ENCODE peak calls at places on chromosome 2, in eight cellular contexts. One of them, this sample, is unnamed.

GRCh38 chr2:207205173-207205957 is 39.6 kb upstream of the KLF7 start:
- DNase-seq in PC-3: no peak
- DNase-seq in body of pancreas: no peak
- DNase-seq in cardiac muscle cell: no peak
- DNase-seq in transverse colon: no peak
- DNase-seq in CD8-positive, alpha-beta T cell: no peak
- DNase-seq in esophagus muscularis mucosa: no peak
- DNase-seq in naive thymus-derived CD4-positive, alpha-beta T cell: no peak
- DNase-seq in this sample: no peak

GRCh38 chr2:32159678-32160077 is 6.0 kb upstream of the SLC30A6 start:
- DNase-seq in transverse colon: no peak
- DNase-seq in naive thymus-derived CD4-positive, alpha-beta T cell: no peak
- DNase-seq in cardiac muscle cell: no peak
- DNase-seq in esophagus muscularis mucosa: no peak
- DNase-seq in body of pancreas: no peak
- DNase-seq in PC-3: no peak
- DNase-seq in CD8-positive, alpha-beta T cell: no peak
- DNase-seq in this sample: no peak

GRCh38 chr2:64212801-64213321 is 68.6 kb upstream of the PELI1 start:
- DNase-seq in PC-3: no peak
- DNase-seq in cardiac muscle cell: peak; percentile 73
- DNase-seq in naive thymus-derived CD4-positive, alpha-beta T cell: no peak
- DNase-seq in CD8-positive, alpha-beta T cell: no peak
- DNase-seq in body of pancreas: no peak
- DNase-seq in esophagus muscularis mucosa: no peak
- DNase-seq in transverse colon: no peak
- DNase-seq in this sample: no peak

GRCh38 chr2:237483018-237483731 is 3.9 kb upstream of the MLPH start:
- DNase-seq in esophagus muscularis mucosa: no peak
- DNase-seq in cardiac muscle cell: peak; percentile 57
- DNase-seq in transverse colon: peak; percentile 52
- DNase-seq in CD8-positive, alpha-beta T cell: no peak
- DNase-seq in body of pancreas: peak; percentile 54
- DNase-seq in naive thymus-derived CD4-positive, alpha-beta T cell: no peak
- DNase-seq in PC-3: peak; percentile 85
- DNase-seq in this sample: no peak

GRCh38 chr2:219642064-219642444 is 14.6 kb downstream of the SLC4A3 start:
- DNase-seq in CD8-positive, alpha-beta T cell: no peak
- DNase-seq in esophagus muscularis mucosa: no peak
- DNase-seq in transverse colon: no peak
- DNase-seq in naive thymus-derived CD4-positive, alpha-beta T cell: no peak
- DNase-seq in body of pancreas: no peak
- DNase-seq in cardiac muscle cell: no peak
- DNase-seq in PC-3: no peak
- DNase-seq in this sample: no peak

GRCh38 chr2:110904410-110905148 is 172.2 kb downstream of the ACOXL start:
- DNase-seq in body of pancreas: no peak
- DNase-seq in cardiac muscle cell: no peak
- DNase-seq in esophagus muscularis mucosa: peak; percentile 79
- DNase-seq in CD8-positive, alpha-beta T cell: no peak
- DNase-seq in naive thymus-derived CD4-positive, alpha-beta T cell: no peak
- DNase-seq in PC-3: no peak
- DNase-seq in transverse colon: no peak
- DNase-seq in this sample: no peak

GRCh38 chr2:165294912-165295311 is 55.7 kb downstream of the SCN2A start:
- DNase-seq in CD8-positive, alpha-beta T cell: no peak
- DNase-seq in esophagus muscularis mucosa: no peak
- DNase-seq in transverse colon: no peak
- DNase-seq in body of pancreas: no peak
- DNase-seq in PC-3: no peak
- DNase-seq in naive thymus-derived CD4-positive, alpha-beta T cell: no peak
- DNase-seq in cardiac muscle cell: no peak
- DNase-seq in this sample: no peak

GRCh38 chr2:121321476-121321875 is 36.5 kb upstream of the TFCP2L1 start:
- DNase-seq in naive thymus-derived CD4-positive, alpha-beta T cell: no peak
- DNase-seq in body of pancreas: no peak
- DNase-seq in CD8-positive, alpha-beta T cell: no peak
- DNase-seq in transverse colon: no peak
- DNase-seq in cardiac muscle cell: no peak
- DNase-seq in PC-3: no peak
- DNase-seq in esophagus muscularis mucosa: no peak
- DNase-seq in this sample: no peak

GRCh38 chr2:212970132-212970531 is 181.3 kb downstream of the IKZF2 start:
- DNase-seq in body of pancreas: no peak
- DNase-seq in naive thymus-derived CD4-positive, alpha-beta T cell: no peak
- DNase-seq in esophagus muscularis mucosa: no peak
- DNase-seq in PC-3: peak; percentile 15
- DNase-seq in transverse colon: no peak
- DNase-seq in CD8-positive, alpha-beta T cell: no peak
- DNase-seq in cardiac muscle cell: no peak
- DNase-seq in this sample: no peak

GRCh38 chr2:36797324-36798070 is 101.0 kb downstream of the VIT start:
- DNase-seq in transverse colon: no peak
- DNase-seq in naive thymus-derived CD4-positive, alpha-beta T cell: no peak
- DNase-seq in CD8-positive, alpha-beta T cell: no peak
- DNase-seq in cardiac muscle cell: no peak
- DNase-seq in PC-3: peak; percentile 39
- DNase-seq in body of pancreas: no peak
- DNase-seq in esophagus muscularis mucosa: no peak
- DNase-seq in this sample: no peak

GRCh38 chr2:28395334-28396061 is 2.8 kb downstream of the FOSL2 start:
- DNase-seq in PC-3: peak; percentile 53
- DNase-seq in cardiac muscle cell: peak; percentile 89
- DNase-seq in naive thymus-derived CD4-positive, alpha-beta T cell: no peak
- DNase-seq in CD8-positive, alpha-beta T cell: no peak
- DNase-seq in esophagus muscularis mucosa: no peak
- DNase-seq in transverse colon: peak; percentile 68
- DNase-seq in body of pancreas: peak; percentile 67
- DNase-seq in this sample: no peak

GRCh38 chr2:120238728-120239487 is 13.7 kb upstream of the RALB start:
- DNase-seq in esophagus muscularis mucosa: no peak
- DNase-seq in naive thymus-derived CD4-positive, alpha-beta T cell: no peak
- DNase-seq in CD8-positive, alpha-beta T cell: no peak
- DNase-seq in PC-3: peak; percentile 93
- DNase-seq in body of pancreas: no peak
- DNase-seq in transverse colon: peak; percentile 89
- DNase-seq in cardiac muscle cell: peak; percentile 48
- DNase-seq in this sample: no peak

GRCh38 chr2:204972606-204973336 is 427.5 kb downstream of the PARD3B start:
- DNase-seq in transverse colon: no peak
- DNase-seq in cardiac muscle cell: no peak
- DNase-seq in naive thymus-derived CD4-positive, alpha-beta T cell: no peak
- DNase-seq in body of pancreas: no peak
- DNase-seq in PC-3: no peak
- DNase-seq in CD8-positive, alpha-beta T cell: no peak
- DNase-seq in esophagus muscularis mucosa: no peak
- DNase-seq in this sample: no peak

GRCh38 chr2:197909377-197909776 is 105.0 kb downstream of the PLCL1 start:
- DNase-seq in body of pancreas: peak; percentile 26
- DNase-seq in transverse colon: no peak
- DNase-seq in CD8-positive, alpha-beta T cell: no peak
- DNase-seq in naive thymus-derived CD4-positive, alpha-beta T cell: no peak
- DNase-seq in esophagus muscularis mucosa: no peak
- DNase-seq in PC-3: peak; percentile 9
- DNase-seq in cardiac muscle cell: peak; percentile 74
- DNase-seq in this sample: no peak

GRCh38 chr2:73640537-73640936 is 1.7 kb downstream of the NAT8 start:
- DNase-seq in cardiac muscle cell: peak; percentile 69
- DNase-seq in naive thymus-derived CD4-positive, alpha-beta T cell: no peak
- DNase-seq in PC-3: peak; percentile 45
- DNase-seq in body of pancreas: peak; percentile 61
- DNase-seq in esophagus muscularis mucosa: peak; percentile 80
- DNase-seq in transverse colon: no peak
- DNase-seq in CD8-positive, alpha-beta T cell: no peak
- DNase-seq in this sample: no peak

GRCh38 chr2:209638346-209638745 is 133.3 kb upstream of the UNC80 start:
- DNase-seq in transverse colon: no peak
- DNase-seq in cardiac muscle cell: peak; percentile 7
- DNase-seq in esophagus muscularis mucosa: no peak
- DNase-seq in body of pancreas: no peak
- DNase-seq in PC-3: peak; percentile 86
- DNase-seq in CD8-positive, alpha-beta T cell: no peak
- DNase-seq in naive thymus-derived CD4-positive, alpha-beta T cell: no peak
- DNase-seq in this sample: no peak

GRCh38 chr2:239926587-239927234 is 98.4 kb downstream of the NDUFA10 start:
- DNase-seq in esophagus muscularis mucosa: no peak
- DNase-seq in cardiac muscle cell: no peak
- DNase-seq in CD8-positive, alpha-beta T cell: no peak
- DNase-seq in naive thymus-derived CD4-positive, alpha-beta T cell: no peak
- DNase-seq in PC-3: no peak
- DNase-seq in transverse colon: no peak
- DNase-seq in body of pancreas: no peak
- DNase-seq in this sample: no peak

GRCh38 chr2:231515603-231516002 is 14.6 kb downstream of the NMUR1 start:
- DNase-seq in PC-3: no peak
- DNase-seq in body of pancreas: no peak
- DNase-seq in cardiac muscle cell: no peak
- DNase-seq in naive thymus-derived CD4-positive, alpha-beta T cell: no peak
- DNase-seq in esophagus muscularis mucosa: no peak
- DNase-seq in CD8-positive, alpha-beta T cell: no peak
- DNase-seq in transverse colon: no peak
- DNase-seq in this sample: no peak

DNA sequence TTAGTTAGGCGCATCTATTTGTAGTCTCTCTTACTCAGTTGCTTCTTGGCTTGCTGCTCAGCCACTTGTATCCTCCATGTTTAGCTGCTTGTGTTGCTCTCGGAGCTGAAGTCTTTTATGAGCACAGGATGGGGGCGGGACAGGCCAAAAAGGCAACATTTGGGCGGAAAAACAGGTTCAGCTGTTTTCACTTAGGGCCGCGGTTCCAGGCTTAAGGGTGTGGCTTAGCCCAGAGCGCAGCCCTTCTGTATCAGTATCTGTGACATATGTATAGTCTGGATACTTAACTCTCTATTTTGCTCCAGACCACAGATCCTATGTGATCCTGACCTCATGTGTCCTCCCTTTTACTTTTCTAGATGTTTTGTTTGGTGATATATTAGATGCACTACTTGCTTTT is 763.5 kb downstream of the SUCLG1 start:
- DNase-seq in naive thymus-derived CD4-positive, alpha-beta T cell: no peak
- DNase-seq in PC-3: no peak
- DNase-seq in esophagus muscularis mucosa: no peak
- DNase-seq in transverse colon: no peak
- DNase-seq in cardiac muscle cell: no peak
- DNase-seq in CD8-positive, alpha-beta T cell: no peak
- DNase-seq in body of pancreas: no peak
- DNase-seq in this sample: no peak
- H3K4me3 ChIP-seq in naive thymus-derived CD4-positive, alpha-beta T cell: no peak overlapping the region
- H3K4me3 ChIP-seq in PC-3: no peak overlapping the region
- H3K4me3 ChIP-seq in esophagus muscularis mucosa: no peak overlapping the region
- H3K4me3 ChIP-seq in transverse colon: no peak overlapping the region
- H3K4me3 ChIP-seq in cardiac muscle cell: no peak overlapping the region
- H3K4me3 ChIP-seq in CD8-positive, alpha-beta T cell: no peak overlapping the region
- H3K4me3 ChIP-seq in body of pancreas: no peak overlapping the region
- H3K4me3 ChIP-seq in this sample: no peak overlapping the region

GRCh38 chr2:102061286-102061699 is 69.5 kb downstream of the IL1R2 start:
- DNase-seq in PC-3: no peak
- DNase-seq in esophagus muscularis mucosa: peak; percentile 57
- DNase-seq in body of pancreas: no peak
- DNase-seq in CD8-positive, alpha-beta T cell: no peak
- DNase-seq in cardiac muscle cell: no peak
- DNase-seq in transverse colon: no peak
- DNase-seq in naive thymus-derived CD4-positive, alpha-beta T cell: no peak
- DNase-seq in this sample: no peak
- H3K4me1 ChIP-seq in PC-3: peaks cover 26% of the 10 kb centered on the region
- H3K4me1 ChIP-seq in esophagus muscularis mucosa: peaks cover 41% of the 10 kb centered on the region
- H3K4me1 ChIP-seq in body of pancreas: peaks cover 32% of the 10 kb centered on the region
- H3K4me1 ChIP-seq in CD8-positive, alpha-beta T cell: no peaks in the 10 kb centered on the region
- H3K4me1 ChIP-seq in cardiac muscle cell: peaks cover 27% of the 10 kb centered on the region
- H3K4me1 ChIP-seq in transverse colon: peaks cover 33% of the 10 kb centered on the region
- H3K4me1 ChIP-seq in naive thymus-derived CD4-positive, alpha-beta T cell: no peaks in the 10 kb centered on the region
- H3K4me1 ChIP-seq in this sample: peaks cover 17% of the 10 kb centered on the region

GRCh38 chr2:8685697-8686358 is 4.0 kb downstream of the ID2 start:
- DNase-seq in esophagus muscularis mucosa: no peak
- DNase-seq in body of pancreas: peak; percentile 63
- DNase-seq in cardiac muscle cell: peak; percentile 53
- DNase-seq in PC-3: peak; percentile 78
- DNase-seq in transverse colon: peak; percentile 81
- DNase-seq in naive thymus-derived CD4-positive, alpha-beta T cell: peak; percentile 82
- DNase-seq in CD8-positive, alpha-beta T cell: peak; percentile 79
- DNase-seq in this sample: peak; percentile 72
- H3K4me3 ChIP-seq in esophagus muscularis mucosa: peak overlapping the region; percentile 72
- H3K4me3 ChIP-seq in body of pancreas: no peak overlapping the region
- H3K4me3 ChIP-seq in cardiac muscle cell: peak overlapping the region; percentile 78
- H3K4me3 ChIP-seq in PC-3: peak overlapping the region; percentile 81
- H3K4me3 ChIP-seq in transverse colon: peak overlapping the region; percentile 66
- H3K4me3 ChIP-seq in naive thymus-derived CD4-positive, alpha-beta T cell: peak overlapping the region; percentile 51
- H3K4me3 ChIP-seq in CD8-positive, alpha-beta T cell: peak overlapping the region; percentile 57
- H3K4me3 ChIP-seq in this sample: no peak overlapping the region

GRCh38 chr2:233088598-233089345 is 28.6 kb downstream of the INPP5D start:
- DNase-seq in transverse colon: no peak
- DNase-seq in CD8-positive, alpha-beta T cell: no peak
- DNase-seq in esophagus muscularis mucosa: no peak
- DNase-seq in cardiac muscle cell: no peak
- DNase-seq in naive thymus-derived CD4-positive, alpha-beta T cell: no peak
- DNase-seq in body of pancreas: no peak
- DNase-seq in PC-3: no peak
- DNase-seq in this sample: no peak

GRCh38 chr2:233089851-233090250 is 29.7 kb downstream of the INPP5D start:
- DNase-seq in cardiac muscle cell: no peak
- DNase-seq in naive thymus-derived CD4-positive, alpha-beta T cell: no peak
- DNase-seq in PC-3: no peak
- DNase-seq in body of pancreas: no peak
- DNase-seq in CD8-positive, alpha-beta T cell: no peak
- DNase-seq in esophagus muscularis mucosa: no peak
- DNase-seq in transverse colon: no peak
- DNase-seq in this sample: no peak

GRCh38 chr2:233085037-233085838 is 25.1 kb downstream of the INPP5D start:
- DNase-seq in CD8-positive, alpha-beta T cell: no peak
- DNase-seq in transverse colon: no peak
- DNase-seq in esophagus muscularis mucosa: no peak
- DNase-seq in naive thymus-derived CD4-positive, alpha-beta T cell: no peak
- DNase-seq in body of pancreas: no peak
- DNase-seq in PC-3: no peak
- DNase-seq in cardiac muscle cell: no peak
- DNase-seq in this sample: no peak

GRCh38 chr2:233085839-233086150 is 25.7 kb downstream of the INPP5D start:
- DNase-seq in cardiac muscle cell: no peak
- DNase-seq in transverse colon: no peak
- DNase-seq in naive thymus-derived CD4-positive, alpha-beta T cell: no peak
- DNase-seq in esophagus muscularis mucosa: no peak
- DNase-seq in PC-3: no peak
- DNase-seq in CD8-positive, alpha-beta T cell: no peak
- DNase-seq in body of pancreas: no peak
- DNase-seq in this sample: no peak

GRCh38 chr2:233087725-233088124 is 27.6 kb downstream of the INPP5D start:
- DNase-seq in transverse colon: no peak
- DNase-seq in CD8-positive, alpha-beta T cell: no peak
- DNase-seq in cardiac muscle cell: no peak
- DNase-seq in naive thymus-derived CD4-positive, alpha-beta T cell: no peak
- DNase-seq in esophagus muscularis mucosa: no peak
- DNase-seq in PC-3: no peak
- DNase-seq in body of pancreas: no peak
- DNase-seq in this sample: no peak
- H3K4me1 ChIP-seq in transverse colon: no peaks in the 10 kb centered on the region
- H3K4me1 ChIP-seq in CD8-positive, alpha-beta T cell: peaks cover 45% of the 10 kb centered on the region
- H3K4me1 ChIP-seq in cardiac muscle cell: no peaks in the 10 kb centered on the region
- H3K4me1 ChIP-seq in naive thymus-derived CD4-positive, alpha-beta T cell: peaks cover 31% of the 10 kb centered on the region
- H3K4me1 ChIP-seq in esophagus muscularis mucosa: peaks cover 27% of the 10 kb centered on the region
- H3K4me1 ChIP-seq in PC-3: peaks cover 7% of the 10 kb centered on the region
- H3K4me1 ChIP-seq in body of pancreas: peaks cover 4% of the 10 kb centered on the region
- H3K4me1 ChIP-seq in this sample: peaks cover 75% of the 10 kb centered on the region

This sample was measured in CD4-positive, alpha-beta memory T cell.